ENCODE peak calls at places on chromosome 12, in nine cellular contexts. N, F, V, T, Y, Z, L, K and J are unnamed samples.

GRCh38 chr12:16600525-16600924 is 5.4 kb downstream of the LMO3 start:
- DNase-seq in V (no peak), F (no peak), Y (no peak), T (no peak), Z (no peak), L (no peak), K (no peak), N (peak), J (no peak)

GRCh38 chr12:49777800-49778748 is 36.7 kb downstream of the TMBIM6 start:
- DNase-seq in V (peak), F (peak), Y (peak), Z (peak), L (peak), N (peak), T (peak), K (no peak), J (peak)

GRCh38 chr12:111656016-111656415 is 29.7 kb downstream of the BRAP start:
- DNase-seq in T (no peak), N (no peak), L (no peak), K (no peak), F (no peak), V (no peak), Z (no peak), Y (no peak), J (no peak)

GRCh38 chr12:53205747-53206146 is 1.3 kb downstream of the ITGB7 start:
- DNase-seq in L (no peak), K (no peak), T (peak), N (no peak), V (no peak), Y (no peak), Z (peak), F (peak), J (peak)

GRCh38 chr12:111687255-111687654 is 1.4 kb downstream of the ACAD10 start:
- DNase-seq in Y (peak), L (no peak), T (no peak), F (no peak), K (no peak), Z (no peak), V (no peak), N (no peak), J (no peak)

GRCh38 chr12:76777765-76778216 is 13.9 kb downstream of the ZDHHC17 start:
- DNase-seq in T (no peak), Z (no peak), Y (no peak), V (no peak), F (no peak), K (no peak), L (no peak), N (no peak), J (no peak)

GRCh38 chr12:54029529-54030441 is 1.5 kb downstream of the HOXC6 start:
- DNase-seq in V (no peak), N (no peak), T (peak), K (no peak), Z (no peak), L (no peak), F (peak), Y (no peak), J (no peak)

GRCh38 chr12:114975974-114976310 is 292.0 kb upstream of the TBX3 start:
- DNase-seq in T (no peak), F (no peak), N (no peak), Z (no peak), K (no peak), Y (no peak), V (no peak), L (no peak), J (no peak)

GRCh38 chr12:1170411-1170810 is 179.4 kb downstream of the ERC1 start:
- DNase-seq in V (no peak), Z (no peak), Y (no peak), L (no peak), T (no peak), K (no peak), N (no peak), F (no peak), J (no peak)

GRCh38 chr12:55188974-55189556 is 31.8 kb upstream of the OR10A7 start:
- DNase-seq in T (peak), V (no peak), Y (peak), F (peak), L (peak), Z (peak), N (peak), K (peak), J (no peak)

GRCh38 chr12:62785941-62786559 is 148.9 kb downstream of the PPM1H start:
- DNase-seq in T (peak), Y (peak), K (peak), Z (no peak), N (peak), L (no peak), V (no peak), F (peak), J (peak)

GRCh38 chr12:51262758-51263177 is 7.4 kb downstream of the SMAGP start:
- DNase-seq in Z (no peak), K (no peak), T (peak), L (peak), V (no peak), F (peak), N (no peak), Y (peak), J (peak)

GRCh38 chr12:64656429-64656828 is 46.1 kb downstream of the RASSF3 start:
- DNase-seq in K (no peak), V (no peak), N (no peak), F (no peak), Y (no peak), L (no peak), T (no peak), Z (no peak), J (no peak)

GRCh38 chr12:115411121-115411520 is 727.1 kb upstream of the TBX3 start:
- DNase-seq in T (peak), L (no peak), V (no peak), N (no peak), K (no peak), Z (no peak), Y (peak), F (no peak), J (no peak)

GRCh38 chr12:93440043-93440835 is 1.5 kb downstream of the UBE2N start:
- DNase-seq in F (no peak), Y (peak), Z (no peak), L (no peak), T (no peak), K (no peak), V (no peak), N (no peak), J (no peak)

GRCh38 chr12:93789767-93790166 is 112.6 kb downstream of the CRADD start:
- DNase-seq in L (no peak), K (no peak), T (no peak), V (no peak), Z (no peak), F (no peak), N (no peak), Y (no peak), J (no peak)

GRCh38 chr12:46439793-46440511 is 67.4 kb upstream of the SLC38A2 start:
- DNase-seq in Y (peak), L (no peak), Z (no peak), T (no peak), V (no peak), K (no peak), N (no peak), F (no peak), J (peak)

GRCh38 chr12:51269174-51270066 is 795 bp downstream of the SMAGP start:
- DNase-seq in K (peak), N (peak), T (peak), Z (peak), F (peak), V (peak), Y (peak), L (peak), J (peak)

GRCh38 chr12:76899522-76899921 is 20.7 kb upstream of the CSRP2 start:
- DNase-seq in V (no peak), L (no peak), Y (no peak), Z (no peak), T (no peak), K (no peak), F (no peak), N (no peak), J (no peak)

GRCh38 chr12:115088328-115088994 is 404.5 kb upstream of the TBX3 start:
- DNase-seq in L (no peak), Y (no peak), F (peak), N (no peak), K (peak), Z (no peak), T (no peak), V (no peak), J (no peak)

GRCh38 chr12:52836042-52836466 is 1.9 kb upstream of the KRT79 start:
- DNase-seq in L (no peak), T (no peak), Y (peak), F (peak), K (no peak), N (no peak), Z (peak), V (peak), J (peak)

GRCh38 chr12:54082402-54082892 is 28.8 kb downstream of the HOXC4 start:
- DNase-seq in F (no peak), N (no peak), Y (no peak), T (peak), L (no peak), V (no peak), K (no peak), Z (peak), J (no peak)

GRCh38 chr12:74836567-74836966 is 298.9 kb downstream of the ATXN7L3B start:
- DNase-seq in Y (no peak), Z (no peak), N (no peak), T (no peak), L (no peak), V (no peak), K (no peak), F (no peak), J (no peak)

GRCh38 chr12:91326043-91327027 is 143.7 kb upstream of the DCN start:
- DNase-seq in N (peak), L (peak), F (peak), Z (peak), K (peak), T (peak), V (peak), Y (peak), J (peak)

GRCh38 chr12:68453876-68454275 is 121.7 kb upstream of the MDM1 start:
- DNase-seq in N (no peak), Y (peak), Z (no peak), T (no peak), L (no peak), V (no peak), K (no peak), F (no peak), J (no peak)

GRCh38 chr12:4143909-4144308 is 129.7 kb upstream of the CCND2 start:
- DNase-seq in K (no peak), N (no peak), V (no peak), T (peak), Z (no peak), L (no peak), Y (no peak), F (no peak), J (no peak)

GRCh38 chr12:129305851-129306250 is 452.6 kb downstream of the GLT1D1 start:
- DNase-seq in T (no peak), L (no peak), Z (no peak), V (no peak), K (no peak), F (no peak), Y (no peak), N (no peak), J (no peak)

GRCh38 chr12:128969480-128970055 is 116.3 kb downstream of the GLT1D1 start:
- DNase-seq in Y (no peak), N (peak), V (no peak), K (no peak), L (peak), F (no peak), Z (no peak), T (peak), J (peak)

GRCh38 chr12:87660987-87661769 is 368.0 kb downstream of the C12orf50 start:
- DNase-seq in F (no peak), Y (no peak), L (no peak), Z (no peak), V (no peak), N (no peak), T (no peak), K (no peak), J (peak)